ENCODE peak calls at places on chromosomes 7 and 10, in seven cellular contexts. Y is uterus, T is T47D, D is psoas muscle, Q is lung, I is nucleus accumbens, J is pons. F is an unnamed sample.

GRCh38 chr7:106610996-106611886 is 49.7 kb downstream of the CCDC71L start:
- DNase-seq in Y (no peak), T (no peak), D (no peak), Q (no peak), I (no peak), J (no peak), F (no peak)

GRCh38 chr7:3995187-3995586 is 686.9 kb upstream of the FOXK1 start:
- DNase-seq in Y (no peak), T (no peak), D (no peak), Q (no peak), I (no peak), J (no peak), F (no peak)

GRCh38 chr10:69335063-69335587 is 56.8 kb downstream of the HK1 start:
- DNase-seq in Y (no peak), T (no peak), D (peak; percentile 69), Q (peak; percentile 53), I (no peak), J (peak; percentile 69), F (no peak)

GRCh38 chr10:98815039-98815660 is 368.4 kb upstream of the HPS1 start:
- DNase-seq in Y (no peak), T (no peak), D (no peak), Q (no peak), I (no peak), J (peak; percentile 22), F (no peak)

GRCh38 chr7:80830584-80831319 is 88.1 kb downstream of the SEMA3C start:
- DNase-seq in Y (no peak), T (no peak), D (no peak), Q (no peak), I (no peak), J (no peak), F (no peak)

GRCh38 chr10:44234471-44234850 is 150.4 kb downstream of the CXCL12 start:
- DNase-seq in Y (no peak), T (no peak), D (no peak), Q (no peak), I (no peak), J (no peak), F (no peak)

GRCh38 chr10:124386186-124387077 is 32.3 kb downstream of the OAT start:
- DNase-seq in Y (no peak), T (no peak), D (no peak), Q (no peak), I (no peak), J (no peak), F (no peak)

GRCh38 chr7:50155755-50156154 is 62.7 kb upstream of the ZPBP start:
- DNase-seq in Y (no peak), T (no peak), D (no peak), Q (no peak), I (no peak), J (no peak), F (no peak)

GRCh38 chr10:4725917-4726606 is 99.9 kb upstream of the AKR1E2 start:
- DNase-seq in Y (no peak), T (no peak), D (no peak), Q (no peak), I (no peak), J (no peak), F (no peak)

GRCh38 chr10:25026463-25026862 is 10.1 kb downstream of the THNSL1 start:
- DNase-seq in Y (no peak), T (no peak), D (no peak), Q (no peak), I (no peak), J (peak; percentile 86), F (no peak)

GRCh38 chr10:77609781-77610272 is 27.8 kb downstream of the KCNMA1 start:
- DNase-seq in Y (no peak), T (no peak), D (no peak), Q (no peak), I (no peak), J (peak; percentile 52), F (no peak)

GRCh38 chr10:89159761-89160160 is 47.4 kb downstream of the CH25H start:
- DNase-seq in Y (no peak), T (no peak), D (no peak), Q (no peak), I (no peak), J (no peak), F (no peak)

GRCh38 chr7:44396498-44396897 is 71.1 kb upstream of the CAMK2B start:
- DNase-seq in Y (no peak), T (no peak), D (no peak), Q (no peak), I (no peak), J (no peak), F (no peak)

GRCh38 chr10:49055231-49055850 is 60.0 kb downstream of the VSTM4 start:
- DNase-seq in Y (no peak), T (no peak), D (no peak), Q (no peak), I (no peak), J (no peak), F (no peak)

GRCh38 chr7:76077435-76077834 is 29.5 kb downstream of the MDH2 start:
- DNase-seq in Y (no peak), T (no peak), D (no peak), Q (no peak), I (no peak), J (no peak), F (no peak)

F was measured in T-helper 22 cell.